ENCODE peak calls at places on chromosomes 7 and 10, in six cellular contexts. U is coronary artery, K is GM23248, Q is A549, V is brain microvascular endothelial cell, W is iPS DF 6.9. X is an unnamed sample.
A peak's percentile ranks its signal among the peaks of the same experiment; 100 is the strongest.

GRCh38 chr7:148697256-148697841 is 1.4 kb upstream of the CUL1 start:
- DNase-seq in W (no peak), K (peak; percentile 56), U (no peak), Q (no peak), V (peak; percentile 61), X (peak; percentile 51)

GRCh38 chr10:86556933-86557649 is 35.5 kb upstream of the WAPL start:
- DNase-seq in W (no peak), Q (no peak), U (no peak), K (no peak), V (no peak), X (no peak)

GRCh38 chr10:71638577-71639411 is 80.8 kb downstream of the C10orf105 start:
- DNase-seq in V (no peak), K (no peak), W (no peak), U (no peak), Q (no peak), X (no peak)

GRCh38 chr10:88490216-88490980 is 92.7 kb downstream of the RNLS start:
- DNase-seq in W (no peak), Q (no peak), V (no peak), K (no peak), U (no peak), X (no peak)

GRCh38 chr10:93947524-93947923 is 46.2 kb upstream of the PLCE1 start:
- DNase-seq in U (no peak), K (no peak), Q (no peak), V (no peak), W (no peak), X (no peak)

GRCh38 chr10:99292159-99292558 is 37.0 kb upstream of the CNNM1 start:
- DNase-seq in W (no peak), Q (peak; percentile 54), V (no peak), K (peak; percentile 91), U (no peak), X (no peak)

GRCh38 chr10:86281396-86281795 is 85.2 kb downstream of the GRID1 start:
- DNase-seq in K (no peak), U (no peak), W (no peak), Q (no peak), V (no peak), X (no peak)

GRCh38 chr10:101238732-101239105 is 9.5 kb upstream of the LBX1 start:
- DNase-seq in K (peak; percentile 17), U (no peak), Q (no peak), W (no peak), V (no peak), X (no peak)

GRCh38 chr10:82742478-82742877 is 867.5 kb downstream of the NRG3 start:
- DNase-seq in W (no peak), K (peak; percentile 48), U (no peak), V (peak; percentile 56), Q (peak; percentile 13), X (no peak)

GRCh38 chr7:41702635-41703371 is at the start of gene INHBA:
- DNase-seq in K (peak; percentile 87), Q (peak; percentile 3), W (no peak), U (no peak), V (peak; percentile 97), X (peak; percentile 70)

GRCh38 chr10:121772890-121773289 is 154.9 kb downstream of the ATE1 start:
- DNase-seq in K (peak; percentile 34), V (no peak), W (no peak), U (no peak), Q (no peak), X (no peak)

GRCh38 chr10:10222288-10222945 is 795.3 kb upstream of the CELF2 start:
- DNase-seq in U (no peak), V (peak; percentile 91), W (no peak), Q (no peak), K (peak; percentile 28), X (no peak)

GRCh38 chr7:100827330-100828226 is at the start of gene EPHB4:
- DNase-seq in K (peak; percentile 77), Q (peak; percentile 91), U (no peak), W (no peak), V (peak; percentile 65), X (peak; percentile 93)

GRCh38 chr10:103816431-103816830 is 38.9 kb downstream of the SH3PXD2A start:
- DNase-seq in Q (peak; percentile 70), V (peak; percentile 40), K (no peak), W (no peak), U (no peak), X (no peak)

GRCh38 chr7:69464035-69464434 is 134.2 kb upstream of the AUTS2 start:
- DNase-seq in W (no peak), Q (no peak), K (no peak), U (no peak), V (no peak), X (no peak)

GRCh38 chr7:45924283-45924682 is 3.2 kb upstream of the IGFBP3 start:
- DNase-seq in W (no peak), V (peak; percentile 84), Q (peak; percentile 78), U (no peak), K (peak; percentile 95), X (no peak)

GRCh38 chr7:2231992-2232765 is 566 bp downstream of the MAD1L1 start:
- DNase-seq in W (no peak), V (no peak), K (peak; percentile 59), Q (no peak), U (no peak), X (peak; percentile 44)

GRCh38 chr7:2230882-2231281 is 1.9 kb downstream of the MAD1L1 start:
- DNase-seq in U (no peak), W (no peak), V (no peak), K (no peak), Q (no peak), X (no peak)

GRCh38 chr7:2232766-2233520 is at the start of gene MAD1L1:
- DNase-seq in W (peak; percentile 48), U (peak; percentile 91), V (peak; percentile 83), K (peak; percentile 97), Q (peak; percentile 90), X (peak; percentile 94)

GRCh38 chr7:2237109-2237602 is 4.4 kb upstream of the MAD1L1 start:
- DNase-seq in U (no peak), Q (no peak), V (no peak), W (no peak), K (no peak), X (no peak)

GRCh38 chr7:2233876-2234275 is 1.1 kb upstream of the MAD1L1 start:
- DNase-seq in W (no peak), K (no peak), U (no peak), Q (no peak), V (no peak), X (no peak)
- H3K27ac ChIP-seq in W (no peak overlapping the region), K (peak overlapping the region; percentile 52), U (no peak overlapping the region), Q (no peak overlapping the region), V (peak overlapping the region; percentile 12), X (no peak overlapping the region)

GRCh38 chr10:47111329-47111862 is 188.6 kb upstream of the GDF10 start:
- DNase-seq in K (no peak), W (no peak), V (no peak), U (no peak), Q (no peak), X (no peak)
- H3K4me3 ChIP-seq in K (no peak overlapping the region), W (no peak overlapping the region), V (no peak overlapping the region), U (no peak overlapping the region), Q (no peak overlapping the region), X (no peak overlapping the region)

DNA sequence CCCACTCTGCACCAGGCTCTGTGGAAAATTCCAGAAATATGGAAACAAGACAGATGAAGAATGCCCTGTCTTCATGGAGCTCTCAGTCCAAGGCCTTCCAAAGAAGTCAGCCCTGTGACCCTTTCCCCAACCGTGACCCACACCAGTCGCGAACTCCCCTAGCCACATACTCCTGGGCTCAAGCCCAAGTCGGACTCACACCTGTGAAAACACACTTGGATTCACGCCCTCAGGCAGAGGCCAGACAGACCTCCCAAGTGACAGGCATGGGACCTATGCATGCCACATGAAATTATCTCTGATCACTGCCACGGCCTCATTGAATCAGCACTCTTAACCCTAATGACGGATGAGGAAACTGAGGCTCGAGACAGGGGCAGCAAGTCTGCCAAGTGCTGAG is 42.5 kb downstream of the ZCCHC24 start:
- DNase-seq in K (no peak), Q (no peak), V (no peak), W (no peak), U (no peak), X (no peak)
- H3K27ac ChIP-seq in K (no peak overlapping the region), Q (no peak overlapping the region), V (no peak overlapping the region), W (no peak overlapping the region), U (peak overlapping the region; percentile 85), X (peak overlapping the region; percentile 75)

GRCh38 chr7:136869006-136869961 is 832 bp downstream of the CHRM2 start:
- DNase-seq in U (no peak), V (no peak), W (no peak), Q (no peak), K (peak; percentile 44), X (no peak)

GRCh38 chr7:136870799-136871487 is 2.5 kb downstream of the CHRM2 start:
- DNase-seq in Q (no peak), V (no peak), U (no peak), K (peak; percentile 28), W (no peak), X (no peak)

GRCh38 chr7:136869991-136870798 is 1.7 kb downstream of the CHRM2 start:
- DNase-seq in W (no peak), V (no peak), Q (no peak), U (no peak), K (peak; percentile 46), X (no peak)

GRCh38 chr7:136865777-136866176 is 2.7 kb upstream of the CHRM2 start:
- DNase-seq in U (no peak), Q (no peak), K (no peak), W (no peak), V (no peak), X (no peak)

GRCh38 chr7:136868496-136869005 is at the start of gene CHRM2:
- DNase-seq in Q (peak; percentile 2), V (no peak), U (no peak), K (peak; percentile 42), W (no peak), X (peak; percentile 10)
- H3K4me3 ChIP-seq in Q (no peak within 1 kb of the TSS), V (peak within 1 kb of the TSS; percentile 63), U (peak within 1 kb of the TSS; percentile 61), K (peak within 1 kb of the TSS; percentile 71), W (peak within 1 kb of the TSS; percentile 23), X (peak within 1 kb of the TSS; percentile 16)

DNA sequence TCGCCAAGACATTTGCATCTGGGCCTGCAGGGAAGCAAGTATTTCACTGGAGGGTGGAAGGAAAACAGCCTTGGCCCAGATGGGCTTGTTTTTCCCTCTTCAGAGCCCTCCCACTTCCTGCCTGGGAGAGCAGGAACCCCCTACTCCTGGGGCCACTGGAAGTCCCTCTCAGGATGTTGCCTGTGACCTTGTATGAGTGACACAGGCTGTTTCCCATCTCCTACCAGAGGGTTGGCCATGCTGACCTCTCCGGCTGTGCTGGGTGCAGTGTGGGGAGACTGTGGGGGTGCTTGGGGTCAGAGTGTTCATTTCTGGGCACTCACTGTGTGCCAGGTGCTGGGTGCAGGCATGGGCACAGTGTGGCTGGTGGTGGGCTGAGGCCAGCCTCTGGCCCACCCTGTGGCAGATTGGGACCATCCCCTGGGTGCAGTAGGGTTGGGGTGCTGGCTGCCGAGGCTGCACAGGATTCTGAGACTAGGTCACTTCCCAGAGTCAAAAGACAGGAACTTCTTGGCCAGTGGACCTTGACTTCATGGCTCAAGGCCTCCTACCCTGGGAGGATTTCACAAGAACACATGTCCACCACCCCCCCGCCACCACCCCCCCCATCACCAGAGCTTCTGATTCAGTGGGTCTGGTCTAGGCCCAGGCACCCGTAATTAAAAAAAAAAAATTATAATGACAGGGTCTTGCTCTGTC is 10.2 kb downstream of the TSPAN15 start:
- DNase-seq in U (no peak), V (no peak), K (no peak), W (no peak), Q (no peak), X (no peak)
- H3K27ac ChIP-seq in U (peak overlapping the region; percentile 49), V (no peak overlapping the region), K (no peak overlapping the region), W (no peak overlapping the region), Q (no peak overlapping the region), X (no peak overlapping the region)

X was measured in ovary.